ENCODE peak calls at places on chromosomes 12 and 14, in ten cellular contexts. Y is NCI-H1092; C is GM04504; K is activated CD4-positive, CD25-positive, alpha-beta regulatory T cell; Q is stimulated activated CD4-positive, alpha-beta T cell treated with anti-CD3 and anti-CD28 coated beads, TNF-alpha, amount 100 ng/mL, for 48 hours; V is NCI-H345; A is GM23248; X is RCC 7860; W is progenitor cell of endocrine pancreas; N is MCF 10A. M is an unnamed sample.
A peak's percentile ranks its signal among the peaks of the same experiment; 100 is the strongest.

GRCh38 chr12:109088818-109089217 is 4.5 kb downstream of the ALKBH2 start:
- DNase-seq in Y (no peak), C (no peak), K (no peak), Q (no peak), V (no peak), A (peak; percentile 63), X (no peak), W (no peak), N (no peak), M (no peak)

GRCh38 chr12:77152623-77153193 is 87.3 kb upstream of the E2F7 start:
- DNase-seq in Y (no peak), C (peak; percentile 37), K (no peak), Q (no peak), V (peak; percentile 3), A (peak; percentile 77), X (peak; percentile 17), W (no peak), N (peak; percentile 48), M (no peak)

GRCh38 chr14:95504135-95505029 is 12.1 kb downstream of the SYNE3 start:
- DNase-seq in Y (no peak), C (no peak), K (no peak), Q (no peak), V (no peak), A (peak; percentile 87), X (no peak), W (no peak), N (peak; percentile 56), M (no peak)

GRCh38 chr14:90839024-90839888 is 23.0 kb upstream of the TTC7B start:
- DNase-seq in Y (no peak), C (no peak), K (no peak), Q (no peak), V (no peak), A (peak; percentile 75), X (no peak), W (no peak), N (no peak), M (no peak)

GRCh38 chr14:94292526-94292871 is 569 bp downstream of the SERPINA10 start:
- DNase-seq in Y (no peak), C (no peak), K (no peak), Q (no peak), V (no peak), A (no peak), X (no peak), W (no peak), N (no peak), M (no peak)

GRCh38 chr12:30450872-30451271 is 244.8 kb downstream of the IPO8 start:
- DNase-seq in Y (no peak), C (no peak), K (no peak), Q (no peak), V (peak; percentile 9), A (peak; percentile 0), X (peak; percentile 66), W (no peak), N (no peak), M (no peak)

GRCh38 chr14:72476657-72477499 is 417.0 kb downstream of the DPF3 start:
- DNase-seq in Y (no peak), C (peak; percentile 72), K (peak; percentile 17), Q (peak; percentile 35), V (no peak), A (peak; percentile 66), X (peak; percentile 25), W (no peak), N (peak; percentile 74), M (no peak)

GRCh38 chr12:123723011-123723410 is 10.9 kb downstream of the ATP6V0A2 start:
- DNase-seq in Y (no peak), C (no peak), K (no peak), Q (no peak), V (no peak), A (no peak), X (no peak), W (no peak), N (no peak), M (no peak)

GRCh38 chr12:124278389-124279101 is 16.3 kb upstream of the RFLNA start:
- DNase-seq in Y (no peak), C (no peak), K (no peak), Q (no peak), V (no peak), A (no peak), X (no peak), W (peak; percentile 29), N (no peak), M (no peak)

GRCh38 chr14:58085877-58086276 is 66.1 kb downstream of the ARMH4 start:
- DNase-seq in Y (no peak), C (no peak), K (no peak), Q (no peak), V (no peak), A (no peak), X (no peak), W (no peak), N (no peak), M (no peak)

GRCh38 chr12:119180380-119181040 is 1.8 kb downstream of the HSPB8 start:
- DNase-seq in Y (no peak), C (peak; percentile 53), K (no peak), Q (no peak), V (no peak), A (peak; percentile 86), X (peak; percentile 55), W (no peak), N (no peak), M (no peak)

GRCh38 chr12:62933871-62934798 is 815 bp downstream of the PPM1H start:
- DNase-seq in Y (no peak), C (no peak), K (no peak), Q (no peak), V (peak; percentile 36), A (peak; percentile 62), X (no peak), W (no peak), N (peak; percentile 28), M (peak; percentile 32)

GRCh38 chr14:95255487-95255886 is 64.2 kb downstream of the CLMN start:
- DNase-seq in Y (no peak), C (no peak), K (no peak), Q (no peak), V (peak; percentile 95), A (no peak), X (peak; percentile 37), W (no peak), N (peak; percentile 93), M (no peak)

GRCh38 chr14:49933704-49934103 is 40.8 kb downstream of the ARF6 start:
- DNase-seq in Y (no peak), C (no peak), K (no peak), Q (no peak), V (no peak), A (no peak), X (no peak), W (no peak), N (no peak), M (no peak)

GRCh38 chr12:122081697-122082221 is 3.2 kb downstream of the MLXIP start:
- DNase-seq in Y (no peak), C (no peak), K (no peak), Q (no peak), V (no peak), A (peak; percentile 65), X (peak; percentile 15), W (no peak), N (no peak), M (peak; percentile 79)

GRCh38 chr14:96421236-96421635 is 29.3 kb downstream of the AK7 start:
- DNase-seq in Y (no peak), C (no peak), K (no peak), Q (no peak), V (no peak), A (no peak), X (no peak), W (no peak), N (no peak), M (no peak)

GRCh38 chr12:109134186-109134917 is 18.0 kb downstream of the ACACB start:
- DNase-seq in Y (no peak), C (peak; percentile 52), K (no peak), Q (no peak), V (no peak), A (peak; percentile 56), X (no peak), W (no peak), N (peak; percentile 70), M (no peak)

GRCh38 chr12:51403744-51404143 is 12.5 kb upstream of the GALNT6 start:
- DNase-seq in Y (no peak), C (no peak), K (no peak), Q (no peak), V (no peak), A (no peak), X (no peak), W (no peak), N (no peak), M (peak; percentile 67)

GRCh38 chr12:1933342-1933992 is 15.0 kb upstream of the CACNA2D4 start:
- DNase-seq in Y (no peak), C (no peak), K (no peak), Q (no peak), V (no peak), A (peak; percentile 18), X (no peak), W (no peak), N (no peak), M (no peak)

M was measured in GDM1.